ENCODE peak calls at places on chromosome 14, in five cellular contexts. N, X, G, K and E are unnamed samples.

GRCh38 chr14:77140343-77140936 is 1.2 kb downstream of the ZDHHC22 start:
- DNase-seq in N (no peak), X (no peak), G (no peak), K (no peak), E (no peak)

GRCh38 chr14:67944605-67945004 is 125.0 kb downstream of the RAD51B start:
- DNase-seq in N (no peak), X (no peak), G (no peak), K (no peak), E (no peak)

GRCh38 chr14:29716150-29716549 is 211.5 kb downstream of the PRKD1 start:
- DNase-seq in N (no peak), X (no peak), G (no peak), K (no peak), E (peak)

GRCh38 chr14:56884617-56885016 is 74.3 kb upstream of the OTX2 start:
- DNase-seq in N (no peak), X (no peak), G (no peak), K (no peak), E (no peak)

GRCh38 chr14:36068777-36069534 is 107.6 kb downstream of the PTCSC3 start:
- DNase-seq in N (no peak), X (peak), G (no peak), K (peak), E (peak)

GRCh38 chr14:100731011-100731670 is 4.4 kb downstream of the DLK1 start:
- DNase-seq in N (no peak), X (no peak), G (no peak), K (no peak), E (no peak)

GRCh38 chr14:67881225-67881624 is 61.6 kb downstream of the RAD51B start:
- DNase-seq in N (no peak), X (no peak), G (no peak), K (no peak), E (no peak)

GRCh38 chr14:55662757-55663156 is 82.8 kb downstream of the KTN1 start:
- DNase-seq in N (no peak), X (no peak), G (no peak), K (no peak), E (no peak)

GRCh38 chr14:28762290-28762948 is 4.2 kb upstream of the FOXG1 start:
- DNase-seq in N (no peak), X (no peak), G (no peak), K (no peak), E (no peak)

GRCh38 chr14:88825078-88825458 is 617 bp downstream of the TTC8 start:
- DNase-seq in N (no peak), X (no peak), G (no peak), K (no peak), E (peak)

DNA sequence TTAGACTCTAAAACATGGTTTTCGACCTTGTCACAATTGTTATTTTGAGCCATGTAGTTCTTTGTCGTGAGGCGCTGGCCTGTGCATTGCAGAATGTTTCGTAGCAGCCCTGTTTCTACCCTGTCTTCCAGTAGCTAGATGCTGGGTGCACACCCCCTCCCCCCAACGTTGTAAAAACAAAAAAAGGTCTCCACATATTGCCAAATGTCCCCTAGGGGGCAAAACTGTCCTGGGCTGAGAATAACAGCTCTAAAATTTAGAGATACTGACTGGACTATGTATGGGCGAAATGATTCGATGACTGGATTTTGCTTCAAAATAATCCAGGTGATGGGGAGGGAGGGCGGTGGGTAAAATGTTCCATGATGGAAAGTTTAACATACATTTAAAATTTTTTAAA is 126.1 kb upstream of the FUT8 start:
- DNase-seq in N (no peak), X (no peak), G (no peak), K (peak), E (peak)
- TF ChIP-seq CTCF in N (no peak), X (peak), G (no peak), K (peak), E (peak)

GRCh38 chr14:21902561-21903199 is 229.1 kb upstream of the OR4E1 start:
- DNase-seq in N (no peak), X (no peak), G (no peak), K (no peak), E (peak)
- TF ChIP-seq CTCF in N (no peak), X (no peak), G (no peak), K (no peak), E (no peak)

DNA sequence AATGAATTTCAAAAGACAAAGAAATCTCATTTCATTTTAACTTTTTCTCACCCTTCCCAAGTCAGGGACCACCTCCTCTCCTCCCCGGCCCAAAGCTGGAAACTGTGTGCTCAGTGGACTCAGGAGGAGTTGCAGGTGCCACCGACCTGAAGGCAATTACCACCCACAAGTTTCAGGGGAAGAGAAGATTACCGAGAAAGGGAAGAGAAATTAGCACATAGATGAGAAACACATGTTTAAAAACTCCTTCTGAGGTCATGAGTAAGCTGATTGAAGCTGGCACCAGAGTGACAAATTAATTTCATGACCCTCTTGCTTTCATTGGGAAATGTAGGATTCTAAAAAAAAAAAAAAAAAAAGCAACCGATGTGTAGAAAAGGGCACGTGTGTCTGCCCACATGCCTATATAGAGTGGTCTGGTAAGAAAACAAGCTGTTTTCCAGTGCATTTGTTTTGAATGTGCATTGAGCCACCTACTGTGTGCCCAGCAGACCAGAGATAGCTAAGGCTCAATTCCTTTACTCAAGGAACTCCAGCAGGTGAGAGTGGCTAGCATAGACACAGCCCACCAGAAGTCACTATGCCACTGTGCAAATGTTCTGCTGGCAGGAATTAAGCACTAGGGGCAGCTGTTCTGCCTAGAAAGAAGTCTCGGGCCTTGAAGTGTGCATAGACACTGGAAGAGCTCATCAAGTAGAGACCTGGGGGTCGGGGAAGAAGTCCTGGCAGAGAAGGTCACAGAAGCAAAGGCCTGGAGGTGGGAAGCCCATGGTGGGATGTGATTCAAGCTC is 30.5 kb downstream of the DPF3 start:
- DNase-seq in N (no peak), X (no peak), G (no peak), K (no peak), E (no peak)
- TF ChIP-seq CTCF in N (no peak), X (no peak), G (no peak), K (no peak), E (no peak)

GRCh38 chr14:50117456-50117855 is 1.1 kb upstream of the VCPKMT start:
- DNase-seq in N (no peak), X (no peak), G (no peak), K (no peak), E (no peak)

GRCh38 chr14:50116986-50117385 is 614 bp upstream of the VCPKMT start:
- DNase-seq in N (no peak), X (no peak), G (no peak), K (no peak), E (no peak)

GRCh38 chr14:50113381-50113811 is 3.0 kb downstream of the VCPKMT start:
- DNase-seq in N (no peak), X (no peak), G (no peak), K (no peak), E (no peak)

GRCh38 chr14:50121506-50121905 is 5.1 kb upstream of the VCPKMT start:
- DNase-seq in N (no peak), X (no peak), G (no peak), K (no peak), E (no peak)

GRCh38 chr14:50116221-50116956 is at the start of gene VCPKMT:
- DNase-seq in N (peak), X (peak), G (peak), K (peak), E (peak)
- TF ChIP-seq CTCF in N (no peak), X (no peak), G (no peak), K (no peak), E (no peak)

GRCh38 chr14:23320584-23321571 is at the start of gene PABPN1:
- DNase-seq in N (peak), X (peak), G (peak), K (peak), E (peak)

GRCh38 chr14:23322568-23323517 is 1.6 kb downstream of the PABPN1 start:
- DNase-seq in N (no peak), X (no peak), G (no peak), K (no peak), E (no peak)

GRCh38 chr14:23323838-23324454 is 2.7 kb downstream of the PABPN1 start:
- DNase-seq in N (no peak), X (no peak), G (no peak), K (no peak), E (no peak)

GRCh38 chr14:23319746-23320583 is 1.3 kb upstream of the PABPN1 start:
- DNase-seq in N (no peak), X (no peak), G (no peak), K (no peak), E (no peak)

GRCh38 chr14:23321572-23322547 is 603 bp downstream of the PABPN1 start:
- DNase-seq in N (no peak), X (no peak), G (no peak), K (peak), E (peak)
- TF ChIP-seq CTCF in N (no peak), X (no peak), G (no peak), K (no peak), E (no peak)

GRCh38 chr14:103298620-103299019 is 35.4 kb upstream of the EIF5 start:
- DNase-seq in N (no peak), X (no peak), G (no peak), K (no peak), E (no peak)

GRCh38 chr14:103293465-103293864 is 40.6 kb upstream of the EIF5 start:
- DNase-seq in N (no peak), X (no peak), G (no peak), K (no peak), E (no peak)

GRCh38 chr14:103296007-103296406 is 38.0 kb upstream of the EIF5 start:
- DNase-seq in N (no peak), X (no peak), G (no peak), K (peak), E (peak)

GRCh38 chr14:103294091-103294490 is 39.9 kb upstream of the EIF5 start:
- DNase-seq in N (no peak), X (no peak), G (no peak), K (no peak), E (no peak)

DNA sequence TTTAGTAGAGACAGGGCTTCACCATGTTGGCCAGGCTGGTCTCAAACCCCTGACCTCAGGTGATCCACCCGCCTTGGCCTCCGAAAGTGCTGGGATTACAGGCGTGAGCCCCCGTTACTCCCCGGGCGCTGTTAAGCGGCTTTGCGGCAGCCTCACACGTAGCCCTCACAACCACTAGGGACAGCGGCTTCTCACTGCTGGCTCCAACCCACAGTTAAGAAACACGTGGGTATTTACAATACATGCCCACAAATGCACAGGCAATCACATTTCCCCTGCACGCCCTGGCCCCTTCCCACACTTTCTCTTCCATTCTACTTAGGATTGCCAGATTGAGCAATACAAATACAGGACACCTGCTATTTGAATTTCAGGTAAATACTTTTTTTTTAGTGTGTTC is 37.0 kb upstream of the EIF5 start:
- DNase-seq in N (no peak), X (no peak), G (no peak), K (no peak), E (no peak)
- TF ChIP-seq CTCF in N (no peak), X (peak), G (no peak), K (peak), E (no peak)

GRCh38 chr14:95417492-95417891 is 97.8 kb upstream of the CLMN start:
- DNase-seq in N (no peak), X (no peak), G (no peak), K (no peak), E (no peak)
- TF ChIP-seq CTCF in N (no peak), X (no peak), G (no peak), K (no peak), E (no peak)